ENCODE peak calls at places on chromosomes 11 and 22, in four cellular contexts. C is PC-3, H is adrenal gland, M is gastrocnemius medialis. G is an unnamed sample.

GRCh38 chr11:6385046-6385777 is 5.1 kb upstream of the SMPD1 start:
- DNase-seq in C (no peak), H (no peak), M (no peak), G (no peak)

GRCh38 chr22:28402066-28402465 is 277.6 kb downstream of the TTC28 start:
- DNase-seq in C (no peak), H (no peak), M (no peak), G (no peak)

GRCh38 chr11:27857588-27857987 is 157.3 kb upstream of the BDNF start:
- DNase-seq in C (no peak), H (no peak), M (no peak), G (no peak)

GRCh38 chr11:60867871-60868681 is 734 bp downstream of the ZP1 start:
- DNase-seq in C (no peak), H (no peak), M (no peak), G (no peak)

GRCh38 chr11:110908401-110909106 is 196.3 kb upstream of the ARHGAP20 start:
- DNase-seq in C (peak; percentile 60), H (no peak), M (no peak), G (no peak)

GRCh38 chr22:50185384-50186087 is at the start of gene TRABD:
- DNase-seq in C (peak; percentile 82), H (peak; percentile 88), M (peak; percentile 84), G (peak; percentile 86)

GRCh38 chr11:119352857-119353260 is 6.4 kb upstream of the MFRP start:
- DNase-seq in C (peak; percentile 29), H (peak; percentile 74), M (peak; percentile 26), G (no peak)

GRCh38 chr11:102807921-102808320 is 10.0 kb upstream of the MMP1 start:
- DNase-seq in C (peak; percentile 32), H (peak; percentile 17), M (no peak), G (no peak)

GRCh38 chr11:113193894-113194293 is 120.5 kb upstream of the TTC12 start:
- DNase-seq in C (no peak), H (peak; percentile 84), M (no peak), G (no peak)

GRCh38 chr11:10793470-10794255 is 15.1 kb downstream of the EIF4G2 start:
- DNase-seq in C (peak; percentile 63), H (no peak), M (no peak), G (no peak)

GRCh38 chr22:46731246-46732040 is 6.6 kb downstream of the CERK start:
- DNase-seq in C (no peak), H (peak; percentile 70), M (peak; percentile 68), G (no peak)

GRCh38 chr11:17861036-17861755 is 126.6 kb downstream of the KCNC1 start:
- DNase-seq in C (no peak), H (no peak), M (no peak), G (no peak)

GRCh38 chr11:32113637-32114203 is 22.8 kb downstream of the RCN1 start:
- DNase-seq in C (no peak), H (no peak), M (no peak), G (no peak)

GRCh38 chr11:101748572-101748971 is 164.8 kb upstream of the TRPC6 start:
- DNase-seq in C (no peak), H (no peak), M (no peak), G (no peak)

GRCh38 chr11:47160753-47161133 is 15.9 kb downstream of the ARFGAP2 start:
- DNase-seq in C (no peak), H (no peak), M (no peak), G (no peak)

GRCh38 chr11:36507824-36508489 is 2.1 kb downstream of the TRAF6 start:
- DNase-seq in C (no peak), H (no peak), M (peak; percentile 16), G (no peak)

DNA sequence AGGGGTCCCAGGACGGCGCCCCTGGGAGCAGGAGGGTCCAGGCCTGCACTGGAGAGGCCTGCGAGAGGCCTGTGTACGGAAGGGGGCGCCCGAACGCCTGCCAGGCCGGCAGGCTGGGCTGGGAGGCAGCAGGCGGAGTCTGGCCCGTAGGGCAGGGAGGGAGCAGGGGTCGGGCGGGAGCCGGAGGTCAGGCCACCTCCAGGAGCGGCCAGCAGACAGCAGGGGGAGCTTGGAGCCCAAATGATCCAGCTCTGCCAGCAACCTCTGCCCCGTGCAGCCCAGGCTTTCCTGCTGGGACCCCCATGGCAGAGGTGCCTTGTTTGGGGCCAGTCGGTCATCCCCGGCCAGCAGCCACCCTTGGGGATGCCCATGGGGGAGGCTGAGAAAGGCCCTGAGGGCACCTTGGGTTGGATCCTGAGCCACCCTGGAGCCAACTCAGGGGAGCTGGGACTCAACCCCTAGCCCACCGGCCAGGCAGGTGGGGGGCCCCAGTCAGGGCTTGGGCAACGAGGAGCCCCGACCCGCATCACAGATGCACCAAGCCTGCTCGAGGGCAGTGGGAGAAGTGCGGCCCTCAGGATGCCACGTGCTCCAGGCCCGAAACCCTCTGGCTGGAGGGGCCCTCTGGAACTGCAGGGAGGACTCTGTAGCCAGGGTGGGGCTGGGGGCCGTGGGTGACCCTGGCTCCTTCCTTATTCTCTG is 9.6 kb upstream of the SYT8 start:
- DNase-seq in C (no peak), H (peak; percentile 22), M (no peak), G (peak; percentile 20)
- TF ChIP-seq CTCF in C (peak; percentile 15), H (no peak), M (no peak), G (no peak)

DNA sequence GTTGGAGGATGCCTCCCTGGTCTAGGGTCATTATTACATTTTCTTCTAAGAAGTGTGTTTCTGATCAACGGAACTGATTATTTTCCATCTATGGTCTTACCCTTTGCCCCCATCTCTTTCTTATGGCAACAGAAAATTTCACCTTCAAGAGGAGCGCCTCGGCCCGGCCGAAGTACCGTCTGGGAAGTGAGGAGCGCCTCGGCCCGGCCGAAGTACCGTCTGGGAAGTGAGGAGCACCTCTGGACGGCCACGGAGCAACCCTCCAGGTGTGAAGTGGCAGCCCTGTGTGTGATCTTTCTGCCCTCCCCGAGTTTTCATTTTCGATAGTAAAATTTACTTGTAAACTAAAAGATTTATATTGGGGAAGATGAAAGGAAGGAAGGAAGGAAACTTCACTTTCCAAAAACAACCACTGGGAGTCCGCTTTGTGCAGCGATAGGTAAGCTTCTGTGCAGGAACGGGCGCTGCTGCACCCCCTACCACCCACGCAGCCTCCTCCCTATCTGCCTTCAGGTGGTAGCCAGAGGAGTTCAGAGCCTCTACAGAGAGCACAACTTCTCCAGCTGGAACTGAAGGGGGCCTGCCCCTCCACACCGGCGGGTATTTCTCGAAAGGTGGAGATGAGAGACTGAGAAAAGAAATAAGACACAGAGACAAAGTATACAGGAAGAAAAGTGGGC is 3.0 kb upstream of the APOBEC3C start:
- DNase-seq in C (no peak), H (no peak), M (no peak), G (no peak)
- TF ChIP-seq CTCF in C (no peak), H (no peak), M (no peak), G (no peak)

GRCh38 chr11:65888163-65888814 is at the start of gene FIBP:
- DNase-seq in C (peak; percentile 98), H (peak; percentile 98), M (peak; percentile 98), G (peak; percentile 88)

GRCh38 chr11:65892661-65893317 is 2.3 kb downstream of the CCDC85B start:
- DNase-seq in C (peak; percentile 47), H (no peak), M (no peak), G (no peak)

GRCh38 chr11:65891180-65892136 is 985 bp downstream of the CCDC85B start:
- DNase-seq in C (peak; percentile 95), H (no peak), M (no peak), G (no peak)

GRCh38 chr11:65887723-65888162 is 528 bp downstream of the FIBP start:
- DNase-seq in C (peak; percentile 54), H (no peak), M (no peak), G (no peak)

DNA sequence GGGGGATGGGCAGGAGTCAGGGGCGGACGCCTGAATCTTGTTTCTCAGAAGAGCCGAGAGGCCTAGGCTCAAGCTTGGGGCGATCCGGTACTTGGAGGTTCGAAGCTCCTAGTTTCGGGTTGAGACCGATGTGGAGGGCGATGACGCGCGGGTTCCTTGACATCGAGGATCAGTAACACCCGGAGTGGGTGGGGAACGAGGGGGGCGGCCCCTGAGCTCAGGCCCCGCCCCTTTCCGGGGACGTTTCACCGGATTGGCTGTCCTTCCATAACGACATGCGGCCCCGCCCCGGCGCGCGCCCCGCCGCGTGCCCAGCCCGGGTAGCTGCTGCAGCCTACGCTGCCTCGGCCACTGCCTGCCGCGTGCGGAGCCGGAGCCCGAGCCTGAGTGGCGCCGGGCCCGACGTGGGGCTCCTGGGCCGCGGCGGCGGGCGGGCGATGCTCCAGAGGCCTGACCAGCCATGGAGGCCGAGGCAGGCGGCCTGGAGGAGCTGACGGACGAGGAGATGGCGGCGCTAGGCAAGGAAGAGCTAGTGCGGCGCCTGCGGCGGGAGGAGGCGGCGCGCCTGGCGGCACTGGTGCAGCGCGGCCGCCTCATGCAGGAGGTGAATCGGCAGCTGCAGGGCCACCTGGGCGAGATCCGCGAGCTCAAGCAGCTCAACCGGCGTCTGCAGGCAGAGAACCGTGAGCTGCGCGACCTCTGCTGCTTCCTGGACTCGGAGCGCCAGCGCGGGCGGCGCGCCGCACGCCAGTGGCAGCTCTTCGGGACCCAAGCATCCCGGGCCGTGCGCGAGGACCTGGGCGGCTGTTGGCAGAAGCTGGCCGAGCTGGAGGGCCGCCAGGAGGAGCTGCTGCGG is at the start of gene CCDC85B:
- DNase-seq in C (peak; percentile 99), H (peak; percentile 98), M (peak; percentile 99), G (peak; percentile 99)
- TF ChIP-seq CTCF in C (peak; percentile 31), H (no peak), M (peak; percentile 18), G (no peak)

GRCh38 chr22:30233582-30233981 is 13.0 kb downstream of the LIF start:
- DNase-seq in C (no peak), H (no peak), M (no peak), G (no peak)

GRCh38 chr22:30230787-30231461 is 15.6 kb downstream of the LIF start:
- DNase-seq in C (no peak), H (no peak), M (no peak), G (no peak)

GRCh38 chr22:30230330-30230729 is 16.2 kb downstream of the LIF start:
- DNase-seq in C (no peak), H (no peak), M (no peak), G (no peak)

GRCh38 chr22:30234786-30235470 is 11.6 kb downstream of the LIF start:
- DNase-seq in C (no peak), H (peak; percentile 68), M (no peak), G (no peak)

GRCh38 chr22:30232716-30233218 is 13.8 kb downstream of the LIF start:
- DNase-seq in C (no peak), H (no peak), M (no peak), G (no peak)
- TF ChIP-seq CTCF in C (no peak), H (no peak), M (no peak), G (no peak)

GRCh38 chr11:116145187-116145865 is 627.5 kb downstream of the BUD13 start:
- DNase-seq in C (no peak), H (no peak), M (no peak), G (no peak)
- TF ChIP-seq CTCF in C (no peak), H (no peak), M (no peak), G (no peak)

GRCh38 chr22:22687638-22688500 is 43.5 kb downstream of the GGTLC2 start:
- DNase-seq in C (peak; percentile 57), H (peak; percentile 53), M (no peak), G (no peak)
- TF ChIP-seq CTCF in C (peak; percentile 66), H (peak; percentile 57), M (peak; percentile 55), G (peak; percentile 69)

GRCh38 chr11:34886609-34887008 is 29.6 kb downstream of the APIP start:
- DNase-seq in C (peak; percentile 29), H (no peak), M (no peak), G (no peak)
- TF ChIP-seq CTCF in C (no peak), H (no peak), M (no peak), G (no peak)